ENCODE peak calls at places on chromosomes 16 and 17, in four cellular contexts. One of them, this sample, is unnamed.

GRCh38 chr17:16415031-16415924 is at the start of gene TRPV2:
- DNase-seq in cardiac muscle cell: peak; percentile 26
- DNase-seq in HCT116: no peak
- DNase-seq in HFFc6: no peak
- DNase-seq in this sample: peak; percentile 33

GRCh38 chr17:73231363-73231762 is 30.3 kb downstream of the CPSF4L start:
- DNase-seq in cardiac muscle cell: peak; percentile 41
- DNase-seq in HFFc6: peak; percentile 11
- DNase-seq in HCT116: no peak
- DNase-seq in this sample: peak; percentile 31

GRCh38 chr16:27204232-27204915 is 1.0 kb downstream of the KDM8 start:
- DNase-seq in HCT116: peak; percentile 13
- DNase-seq in cardiac muscle cell: no peak
- DNase-seq in HFFc6: no peak
- DNase-seq in this sample: no peak

GRCh38 chr16:82344157-82344556 is 174.1 kb upstream of the MPHOSPH6 start:
- DNase-seq in HCT116: no peak
- DNase-seq in HFFc6: no peak
- DNase-seq in cardiac muscle cell: peak; percentile 24
- DNase-seq in this sample: peak; percentile 22

GRCh38 chr16:87844374-87844733 is 25.0 kb downstream of the SLC7A5 start:
- DNase-seq in cardiac muscle cell: no peak
- DNase-seq in HFFc6: peak; percentile 49
- DNase-seq in HCT116: no peak
- DNase-seq in this sample: peak; percentile 47

GRCh38 chr16:88549671-88550643 is 20.2 kb upstream of the ZC3H18 start:
- DNase-seq in cardiac muscle cell: no peak
- DNase-seq in HFFc6: no peak
- DNase-seq in HCT116: no peak
- DNase-seq in this sample: no peak

GRCh38 chr16:7113949-7114348 is 218.7 kb upstream of the RBFOX1 start:
- DNase-seq in HCT116: no peak
- DNase-seq in cardiac muscle cell: no peak
- DNase-seq in HFFc6: no peak
- DNase-seq in this sample: no peak

GRCh38 chr16:57348361-57348760 is 10.2 kb upstream of the CCL22 start:
- DNase-seq in HCT116: no peak
- DNase-seq in cardiac muscle cell: no peak
- DNase-seq in HFFc6: no peak
- DNase-seq in this sample: no peak

GRCh38 chr16:3282103-3282746 is 1.1 kb upstream of the ZNF263 start:
- DNase-seq in HFFc6: no peak
- DNase-seq in cardiac muscle cell: peak; percentile 89
- DNase-seq in HCT116: no peak
- DNase-seq in this sample: no peak

GRCh38 chr17:40330850-40331470 is 22.0 kb downstream of the RARA start:
- DNase-seq in HFFc6: no peak
- DNase-seq in cardiac muscle cell: no peak
- DNase-seq in HCT116: no peak
- DNase-seq in this sample: no peak

GRCh38 chr16:86505899-86506864 is 4.1 kb upstream of the FOXF1 start:
- DNase-seq in cardiac muscle cell: no peak
- DNase-seq in HCT116: no peak
- DNase-seq in HFFc6: no peak
- DNase-seq in this sample: no peak

GRCh38 chr17:17859909-17860760 is 23.3 kb upstream of the SREBF1 start:
- DNase-seq in cardiac muscle cell: peak; percentile 72
- DNase-seq in HCT116: no peak
- DNase-seq in HFFc6: peak; percentile 43
- DNase-seq in this sample: peak; percentile 74

GRCh38 chr17:17990282-17990681 is 17.6 kb downstream of the DRC3 start:
- DNase-seq in HFFc6: peak; percentile 23
- DNase-seq in cardiac muscle cell: no peak
- DNase-seq in HCT116: no peak
- DNase-seq in this sample: no peak

GRCh38 chr17:45231481-45232116 is 9.9 kb downstream of the FMNL1 start:
- DNase-seq in cardiac muscle cell: peak; percentile 23
- DNase-seq in HFFc6: no peak
- DNase-seq in HCT116: no peak
- DNase-seq in this sample: peak; percentile 49

GRCh38 chr16:73545713-73546112 is 497.8 kb upstream of the ZFHX3 start:
- DNase-seq in HFFc6: no peak
- DNase-seq in HCT116: no peak
- DNase-seq in cardiac muscle cell: no peak
- DNase-seq in this sample: no peak

GRCh38 chr17:40473573-40474365 is 27.7 kb downstream of the TNS4 start:
- DNase-seq in cardiac muscle cell: no peak
- DNase-seq in HFFc6: no peak
- DNase-seq in HCT116: no peak
- DNase-seq in this sample: no peak

GRCh38 chr16:79882292-79882995 is 281.9 kb upstream of the MAF start:
- DNase-seq in HFFc6: no peak
- DNase-seq in cardiac muscle cell: no peak
- DNase-seq in HCT116: no peak
- DNase-seq in this sample: no peak

GRCh38 chr16:27463741-27464662 is 62.0 kb downstream of the IL21R start:
- DNase-seq in HCT116: no peak
- DNase-seq in cardiac muscle cell: no peak
- DNase-seq in HFFc6: no peak
- DNase-seq in this sample: no peak

GRCh38 chr16:89345663-89346150 is 128.2 kb downstream of the ZNF778 start:
- DNase-seq in HCT116: no peak
- DNase-seq in HFFc6: no peak
- DNase-seq in cardiac muscle cell: no peak
- DNase-seq in this sample: no peak

GRCh38 chr17:44930667-44931066 is 15.4 kb upstream of the GFAP start:
- DNase-seq in HCT116: no peak
- DNase-seq in cardiac muscle cell: no peak
- DNase-seq in HFFc6: no peak
- DNase-seq in this sample: no peak

GRCh38 chr16:30623558-30624283 is 13.5 kb upstream of the ZNF689 start:
- DNase-seq in HCT116: no peak
- DNase-seq in HFFc6: no peak
- DNase-seq in cardiac muscle cell: no peak
- DNase-seq in this sample: no peak

GRCh38 chr16:85335584-85336492 is 223.6 kb upstream of the CIBAR2 start:
- DNase-seq in HFFc6: no peak
- DNase-seq in HCT116: no peak
- DNase-seq in cardiac muscle cell: no peak
- DNase-seq in this sample: no peak

GRCh38 chr16:10405386-10405939 is 19.6 kb downstream of the ATF7IP2 start:
- DNase-seq in cardiac muscle cell: no peak
- DNase-seq in HFFc6: no peak
- DNase-seq in HCT116: no peak
- DNase-seq in this sample: no peak

GRCh38 chr17:43820759-43821158 is 12.2 kb downstream of the MPP3 start:
- DNase-seq in HCT116: no peak
- DNase-seq in cardiac muscle cell: no peak
- DNase-seq in HFFc6: no peak
- DNase-seq in this sample: no peak

GRCh38 chr17:68819465-68819864 is 135.7 kb downstream of the ABCA8 start:
- DNase-seq in HFFc6: no peak
- DNase-seq in HCT116: no peak
- DNase-seq in cardiac muscle cell: no peak
- DNase-seq in this sample: no peak
- TF ChIP-seq CTCF in HFFc6: no peak
- TF ChIP-seq CTCF in HCT116: no peak
- TF ChIP-seq CTCF in cardiac muscle cell: no peak
- TF ChIP-seq CTCF in this sample: no peak

GRCh38 chr17:81208651-81209050 is 14.1 kb downstream of the CEP131 start:
- DNase-seq in HFFc6: no peak
- DNase-seq in cardiac muscle cell: no peak
- DNase-seq in HCT116: no peak
- DNase-seq in this sample: no peak
- TF ChIP-seq CTCF in HFFc6: no peak
- TF ChIP-seq CTCF in cardiac muscle cell: no peak
- TF ChIP-seq CTCF in HCT116: no peak
- TF ChIP-seq CTCF in this sample: no peak

GRCh38 chr17:28745052-28745776 is 1.4 kb downstream of the TRAF4 start:
- DNase-seq in HFFc6: no peak
- DNase-seq in HCT116: no peak
- DNase-seq in cardiac muscle cell: peak; percentile 66
- DNase-seq in this sample: peak; percentile 67

GRCh38 chr17:28744802-28745051 is 916 bp downstream of the TRAF4 start:
- DNase-seq in HFFc6: no peak
- DNase-seq in cardiac muscle cell: no peak
- DNase-seq in HCT116: no peak
- DNase-seq in this sample: no peak

GRCh38 chr17:28741358-28742349 is 2.2 kb upstream of the TRAF4 start:
- DNase-seq in HCT116: no peak
- DNase-seq in cardiac muscle cell: no peak
- DNase-seq in HFFc6: no peak
- DNase-seq in this sample: no peak

GRCh38 chr17:28744104-28744801 is 442 bp downstream of the TRAF4 start:
- DNase-seq in cardiac muscle cell: peak; percentile 69
- DNase-seq in HFFc6: no peak
- DNase-seq in HCT116: no peak
- DNase-seq in this sample: peak; percentile 87

DNA sequence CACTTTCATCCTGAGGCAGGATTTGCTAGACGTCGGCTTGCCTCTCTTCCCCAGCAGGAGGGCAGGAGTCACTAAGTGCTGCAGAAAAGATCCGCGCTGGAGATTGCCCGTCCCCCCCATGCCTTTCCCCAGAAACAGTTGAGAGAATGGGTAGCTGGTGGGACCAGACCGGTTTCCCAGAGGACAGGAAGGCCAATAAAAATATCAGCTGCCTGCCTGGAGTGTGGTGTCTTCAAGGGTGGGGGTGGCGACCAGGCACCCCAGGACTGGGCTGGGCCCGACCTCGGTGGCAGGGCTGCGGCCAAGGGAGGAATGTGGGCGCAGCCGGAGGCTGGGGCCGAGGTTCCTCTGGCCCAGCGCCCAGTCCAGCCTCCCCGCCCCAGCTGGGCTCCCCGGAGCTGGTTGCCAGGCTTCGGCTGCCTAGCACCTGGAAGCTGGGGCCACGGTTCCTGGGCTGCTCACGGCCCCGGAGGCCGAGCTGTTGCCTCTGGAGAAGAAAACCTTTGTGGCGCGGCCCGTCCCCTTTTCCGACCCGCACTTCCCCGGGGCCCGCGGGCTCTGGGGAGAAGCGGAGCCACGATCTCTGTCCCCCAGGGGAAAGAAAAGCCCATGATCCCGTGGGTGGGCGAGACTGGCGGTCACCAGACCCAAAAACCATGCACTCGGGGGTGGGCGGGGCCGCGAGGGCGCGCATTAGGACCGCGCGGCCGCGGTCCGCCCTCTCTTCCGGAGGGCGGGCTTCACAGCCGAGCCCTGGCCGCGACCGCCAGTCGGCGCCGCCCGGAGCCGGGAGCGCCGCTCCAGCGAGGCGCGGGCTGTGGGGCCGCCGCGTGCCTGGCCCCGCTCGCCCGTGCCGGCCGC is at the start of gene TRAF4:
- DNase-seq in HCT116: peak; percentile 79
- DNase-seq in HFFc6: peak; percentile 93
- DNase-seq in cardiac muscle cell: peak; percentile 90
- DNase-seq in this sample: peak; percentile 87
- TF ChIP-seq CTCF in HCT116: no peak
- TF ChIP-seq CTCF in HFFc6: no peak
- TF ChIP-seq CTCF in cardiac muscle cell: no peak
- TF ChIP-seq CTCF in this sample: no peak

GRCh38 chr17:32634167-32634566 is 147.4 kb downstream of the CDK5R1 start:
- DNase-seq in HCT116: no peak
- DNase-seq in cardiac muscle cell: no peak
- DNase-seq in HFFc6: no peak
- DNase-seq in this sample: no peak
- TF ChIP-seq CTCF in HCT116: no peak
- TF ChIP-seq CTCF in cardiac muscle cell: no peak
- TF ChIP-seq CTCF in HFFc6: no peak
- TF ChIP-seq CTCF in this sample: no peak

DNA sequence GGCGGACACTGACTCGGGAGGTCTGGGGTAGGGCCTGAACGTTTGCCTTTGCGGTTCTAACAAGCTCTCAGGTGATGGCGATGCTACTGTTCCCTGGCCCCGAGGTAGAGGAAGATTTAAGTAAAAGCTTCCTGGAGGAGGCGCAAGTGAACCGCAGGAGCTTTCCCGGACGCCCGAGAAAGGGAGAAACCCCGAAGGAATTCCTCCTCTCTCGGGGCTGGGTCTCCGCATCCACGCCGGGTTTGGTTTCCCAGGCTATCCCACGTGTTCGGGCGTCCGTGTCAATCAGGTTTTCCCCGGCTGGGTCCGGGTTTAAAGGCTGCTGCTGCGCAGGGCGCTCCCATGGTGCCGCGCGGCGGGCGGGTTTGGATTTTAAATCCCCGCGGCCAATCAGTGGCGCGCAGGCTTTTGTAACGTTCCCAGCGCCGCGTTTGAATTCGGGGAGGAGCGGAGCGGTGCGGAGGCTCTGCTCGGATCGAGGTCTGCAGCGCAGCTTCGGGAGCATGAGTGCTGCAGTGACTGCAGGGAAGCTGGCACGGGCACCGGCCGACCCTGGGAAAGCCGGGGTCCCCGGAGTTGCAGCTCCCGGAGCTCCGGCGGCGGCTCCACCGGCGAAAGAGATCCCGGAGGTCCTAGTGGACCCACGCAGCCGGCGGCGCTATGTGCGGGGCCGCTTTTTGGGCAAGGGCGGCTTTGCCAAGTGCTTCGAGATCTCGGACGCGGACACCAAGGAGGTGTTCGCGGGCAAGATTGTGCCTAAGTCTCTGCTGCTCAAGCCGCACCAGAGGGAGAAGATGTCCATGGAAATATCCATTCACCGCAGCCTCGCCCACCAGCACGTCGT is at the start of gene PLK1:
- DNase-seq in cardiac muscle cell: peak; percentile 92
- DNase-seq in HFFc6: peak; percentile 82
- DNase-seq in HCT116: peak; percentile 76
- DNase-seq in this sample: peak; percentile 88
- TF ChIP-seq CTCF in cardiac muscle cell: peak; percentile 57
- TF ChIP-seq CTCF in HFFc6: peak; percentile 59
- TF ChIP-seq CTCF in HCT116: peak; percentile 42
- TF ChIP-seq CTCF in this sample: no peak